ENCODE peak calls at places on chromosome 9, in nine cellular contexts. One of them, this sample, is unnamed.

GRCh38 chr9:21323091-21323490 is 12.1 kb downstream of the KLHL9 start:
- DNase-seq in brain microvascular endothelial cell: no peak
- DNase-seq in PC-3: no peak
- DNase-seq in H9: no peak
- DNase-seq in stimulated activated CD8-positive, alpha-beta memory T cell treated with anti-CD3 and anti-CD28 coated beads, Interleukin-4, amount 100 ng/mL, for 4 hours: no peak
- DNase-seq in renal cortical epithelial cell: no peak
- DNase-seq in fibroblast of pulmonary artery: no peak
- DNase-seq in lung microvascular endothelial cell: no peak
- DNase-seq in activated T-cell treated with anti-CD3 and anti-CD28 coated beads for 1 hour: no peak
- DNase-seq in this sample: no peak

GRCh38 chr9:123440256-123440655 is 84.3 kb downstream of the CRB2 start:
- DNase-seq in brain microvascular endothelial cell: no peak
- DNase-seq in PC-3: no peak
- DNase-seq in H9: peak
- DNase-seq in stimulated activated CD8-positive, alpha-beta memory T cell treated with anti-CD3 and anti-CD28 coated beads, Interleukin-4, amount 100 ng/mL, for 4 hours: no peak
- DNase-seq in renal cortical epithelial cell: no peak
- DNase-seq in fibroblast of pulmonary artery: no peak
- DNase-seq in lung microvascular endothelial cell: no peak
- DNase-seq in activated T-cell treated with anti-CD3 and anti-CD28 coated beads for 1 hour: no peak
- DNase-seq in this sample: no peak

GRCh38 chr9:33818167-33818831 is 1.3 kb downstream of the UBE2R2 start:
- DNase-seq in brain microvascular endothelial cell: no peak
- DNase-seq in PC-3: peak
- DNase-seq in H9: no peak
- DNase-seq in stimulated activated CD8-positive, alpha-beta memory T cell treated with anti-CD3 and anti-CD28 coated beads, Interleukin-4, amount 100 ng/mL, for 4 hours: no peak
- DNase-seq in renal cortical epithelial cell: no peak
- DNase-seq in fibroblast of pulmonary artery: no peak
- DNase-seq in lung microvascular endothelial cell: peak
- DNase-seq in activated T-cell treated with anti-CD3 and anti-CD28 coated beads for 1 hour: no peak
- DNase-seq in this sample: no peak

GRCh38 chr9:20662156-20662555 is 21.9 kb upstream of the FOCAD start:
- DNase-seq in brain microvascular endothelial cell: no peak
- DNase-seq in PC-3: no peak
- DNase-seq in H9: no peak
- DNase-seq in stimulated activated CD8-positive, alpha-beta memory T cell treated with anti-CD3 and anti-CD28 coated beads, Interleukin-4, amount 100 ng/mL, for 4 hours: no peak
- DNase-seq in renal cortical epithelial cell: no peak
- DNase-seq in fibroblast of pulmonary artery: no peak
- DNase-seq in lung microvascular endothelial cell: no peak
- DNase-seq in activated T-cell treated with anti-CD3 and anti-CD28 coated beads for 1 hour: no peak
- DNase-seq in this sample: no peak

GRCh38 chr9:21681641-21682040 is 120.8 kb upstream of the MTAP start:
- DNase-seq in brain microvascular endothelial cell: peak
- DNase-seq in PC-3: peak
- DNase-seq in H9: no peak
- DNase-seq in stimulated activated CD8-positive, alpha-beta memory T cell treated with anti-CD3 and anti-CD28 coated beads, Interleukin-4, amount 100 ng/mL, for 4 hours: no peak
- DNase-seq in renal cortical epithelial cell: peak
- DNase-seq in fibroblast of pulmonary artery: peak
- DNase-seq in lung microvascular endothelial cell: no peak
- DNase-seq in activated T-cell treated with anti-CD3 and anti-CD28 coated beads for 1 hour: no peak
- DNase-seq in this sample: no peak

GRCh38 chr9:79489241-79490000 is 82.3 kb upstream of the TLE4 start:
- DNase-seq in brain microvascular endothelial cell: peak
- DNase-seq in PC-3: peak
- DNase-seq in H9: no peak
- DNase-seq in stimulated activated CD8-positive, alpha-beta memory T cell treated with anti-CD3 and anti-CD28 coated beads, Interleukin-4, amount 100 ng/mL, for 4 hours: no peak
- DNase-seq in renal cortical epithelial cell: peak
- DNase-seq in fibroblast of pulmonary artery: peak
- DNase-seq in lung microvascular endothelial cell: no peak
- DNase-seq in activated T-cell treated with anti-CD3 and anti-CD28 coated beads for 1 hour: no peak
- DNase-seq in this sample: peak

GRCh38 chr9:20732118-20732517 is 48.1 kb downstream of the FOCAD start:
- DNase-seq in brain microvascular endothelial cell: peak
- DNase-seq in PC-3: peak
- DNase-seq in H9: no peak
- DNase-seq in stimulated activated CD8-positive, alpha-beta memory T cell treated with anti-CD3 and anti-CD28 coated beads, Interleukin-4, amount 100 ng/mL, for 4 hours: no peak
- DNase-seq in renal cortical epithelial cell: peak
- DNase-seq in fibroblast of pulmonary artery: peak
- DNase-seq in lung microvascular endothelial cell: peak
- DNase-seq in activated T-cell treated with anti-CD3 and anti-CD28 coated beads for 1 hour: no peak
- DNase-seq in this sample: no peak

GRCh38 chr9:88075966-88076285 is 62.3 kb downstream of the SPATA31C2 start:
- DNase-seq in brain microvascular endothelial cell: peak
- DNase-seq in PC-3: no peak
- DNase-seq in H9: no peak
- DNase-seq in stimulated activated CD8-positive, alpha-beta memory T cell treated with anti-CD3 and anti-CD28 coated beads, Interleukin-4, amount 100 ng/mL, for 4 hours: no peak
- DNase-seq in renal cortical epithelial cell: peak
- DNase-seq in fibroblast of pulmonary artery: peak
- DNase-seq in lung microvascular endothelial cell: no peak
- DNase-seq in activated T-cell treated with anti-CD3 and anti-CD28 coated beads for 1 hour: no peak
- DNase-seq in this sample: peak

GRCh38 chr9:110623462-110624025 is 44.0 kb upstream of the SVEP1 start:
- DNase-seq in brain microvascular endothelial cell: peak
- DNase-seq in PC-3: peak
- DNase-seq in H9: no peak
- DNase-seq in stimulated activated CD8-positive, alpha-beta memory T cell treated with anti-CD3 and anti-CD28 coated beads, Interleukin-4, amount 100 ng/mL, for 4 hours: no peak
- DNase-seq in renal cortical epithelial cell: peak
- DNase-seq in fibroblast of pulmonary artery: peak
- DNase-seq in lung microvascular endothelial cell: peak
- DNase-seq in activated T-cell treated with anti-CD3 and anti-CD28 coated beads for 1 hour: no peak
- DNase-seq in this sample: peak

GRCh38 chr9:137982132-137982666 is 104.6 kb downstream of the CACNA1B start:
- DNase-seq in brain microvascular endothelial cell: no peak
- DNase-seq in PC-3: peak
- DNase-seq in H9: no peak
- DNase-seq in stimulated activated CD8-positive, alpha-beta memory T cell treated with anti-CD3 and anti-CD28 coated beads, Interleukin-4, amount 100 ng/mL, for 4 hours: no peak
- DNase-seq in renal cortical epithelial cell: no peak
- DNase-seq in fibroblast of pulmonary artery: no peak
- DNase-seq in lung microvascular endothelial cell: no peak
- DNase-seq in activated T-cell treated with anti-CD3 and anti-CD28 coated beads for 1 hour: no peak
- DNase-seq in this sample: no peak

GRCh38 chr9:5762421-5762820 is 70.5 kb downstream of the ERMP1 start:
- DNase-seq in brain microvascular endothelial cell: no peak
- DNase-seq in PC-3: peak
- DNase-seq in H9: no peak
- DNase-seq in stimulated activated CD8-positive, alpha-beta memory T cell treated with anti-CD3 and anti-CD28 coated beads, Interleukin-4, amount 100 ng/mL, for 4 hours: no peak
- DNase-seq in renal cortical epithelial cell: no peak
- DNase-seq in fibroblast of pulmonary artery: no peak
- DNase-seq in lung microvascular endothelial cell: no peak
- DNase-seq in activated T-cell treated with anti-CD3 and anti-CD28 coated beads for 1 hour: no peak
- DNase-seq in this sample: no peak

GRCh38 chr9:100267211-100267610 is 85.5 kb downstream of the TEX10 start:
- DNase-seq in brain microvascular endothelial cell: no peak
- DNase-seq in PC-3: no peak
- DNase-seq in H9: no peak
- DNase-seq in stimulated activated CD8-positive, alpha-beta memory T cell treated with anti-CD3 and anti-CD28 coated beads, Interleukin-4, amount 100 ng/mL, for 4 hours: no peak
- DNase-seq in renal cortical epithelial cell: no peak
- DNase-seq in fibroblast of pulmonary artery: no peak
- DNase-seq in lung microvascular endothelial cell: no peak
- DNase-seq in activated T-cell treated with anti-CD3 and anti-CD28 coated beads for 1 hour: no peak
- DNase-seq in this sample: no peak

GRCh38 chr9:88776717-88777497 is 214.4 kb upstream of the S1PR3 start:
- DNase-seq in brain microvascular endothelial cell: peak
- DNase-seq in PC-3: peak
- DNase-seq in H9: no peak
- DNase-seq in stimulated activated CD8-positive, alpha-beta memory T cell treated with anti-CD3 and anti-CD28 coated beads, Interleukin-4, amount 100 ng/mL, for 4 hours: no peak
- DNase-seq in renal cortical epithelial cell: peak
- DNase-seq in fibroblast of pulmonary artery: peak
- DNase-seq in lung microvascular endothelial cell: peak
- DNase-seq in activated T-cell treated with anti-CD3 and anti-CD28 coated beads for 1 hour: no peak
- DNase-seq in this sample: no peak

GRCh38 chr9:126494746-126495145 is 119.0 kb upstream of the LMX1B start:
- DNase-seq in brain microvascular endothelial cell: no peak
- DNase-seq in PC-3: no peak
- DNase-seq in H9: no peak
- DNase-seq in stimulated activated CD8-positive, alpha-beta memory T cell treated with anti-CD3 and anti-CD28 coated beads, Interleukin-4, amount 100 ng/mL, for 4 hours: no peak
- DNase-seq in renal cortical epithelial cell: no peak
- DNase-seq in fibroblast of pulmonary artery: no peak
- DNase-seq in lung microvascular endothelial cell: no peak
- DNase-seq in activated T-cell treated with anti-CD3 and anti-CD28 coated beads for 1 hour: no peak
- DNase-seq in this sample: no peak

GRCh38 chr9:129523953-129524847 is 96.7 kb downstream of the C9orf50 start:
- DNase-seq in brain microvascular endothelial cell: no peak
- DNase-seq in PC-3: no peak
- DNase-seq in H9: no peak
- DNase-seq in stimulated activated CD8-positive, alpha-beta memory T cell treated with anti-CD3 and anti-CD28 coated beads, Interleukin-4, amount 100 ng/mL, for 4 hours: no peak
- DNase-seq in renal cortical epithelial cell: no peak
- DNase-seq in fibroblast of pulmonary artery: no peak
- DNase-seq in lung microvascular endothelial cell: no peak
- DNase-seq in activated T-cell treated with anti-CD3 and anti-CD28 coated beads for 1 hour: no peak
- DNase-seq in this sample: no peak

GRCh38 chr9:29882767-29883166 is 2309.5 kb upstream of the C9orf72 start:
- DNase-seq in brain microvascular endothelial cell: no peak
- DNase-seq in PC-3: no peak
- DNase-seq in H9: no peak
- DNase-seq in stimulated activated CD8-positive, alpha-beta memory T cell treated with anti-CD3 and anti-CD28 coated beads, Interleukin-4, amount 100 ng/mL, for 4 hours: no peak
- DNase-seq in renal cortical epithelial cell: no peak
- DNase-seq in fibroblast of pulmonary artery: no peak
- DNase-seq in lung microvascular endothelial cell: no peak
- DNase-seq in activated T-cell treated with anti-CD3 and anti-CD28 coated beads for 1 hour: no peak
- DNase-seq in this sample: no peak

GRCh38 chr9:13279284-13280162 is at the start of gene MPDZ:
- DNase-seq in brain microvascular endothelial cell: peak
- DNase-seq in PC-3: peak
- DNase-seq in H9: peak
- DNase-seq in stimulated activated CD8-positive, alpha-beta memory T cell treated with anti-CD3 and anti-CD28 coated beads, Interleukin-4, amount 100 ng/mL, for 4 hours: no peak
- DNase-seq in renal cortical epithelial cell: no peak
- DNase-seq in fibroblast of pulmonary artery: peak
- DNase-seq in lung microvascular endothelial cell: peak
- DNase-seq in activated T-cell treated with anti-CD3 and anti-CD28 coated beads for 1 hour: no peak
- DNase-seq in this sample: peak

GRCh38 chr9:556675-557074 is 284.8 kb upstream of the DMRT1 start:
- DNase-seq in brain microvascular endothelial cell: no peak
- DNase-seq in PC-3: no peak
- DNase-seq in H9: no peak
- DNase-seq in stimulated activated CD8-positive, alpha-beta memory T cell treated with anti-CD3 and anti-CD28 coated beads, Interleukin-4, amount 100 ng/mL, for 4 hours: no peak
- DNase-seq in renal cortical epithelial cell: no peak
- DNase-seq in fibroblast of pulmonary artery: no peak
- DNase-seq in lung microvascular endothelial cell: no peak
- DNase-seq in activated T-cell treated with anti-CD3 and anti-CD28 coated beads for 1 hour: no peak
- DNase-seq in this sample: no peak

GRCh38 chr9:128342971-128343680 is 2.8 kb downstream of the SLC27A4 start:
- DNase-seq in brain microvascular endothelial cell: no peak
- DNase-seq in PC-3: no peak
- DNase-seq in H9: no peak
- DNase-seq in stimulated activated CD8-positive, alpha-beta memory T cell treated with anti-CD3 and anti-CD28 coated beads, Interleukin-4, amount 100 ng/mL, for 4 hours: no peak
- DNase-seq in renal cortical epithelial cell: no peak
- DNase-seq in fibroblast of pulmonary artery: no peak
- DNase-seq in lung microvascular endothelial cell: no peak
- DNase-seq in activated T-cell treated with anti-CD3 and anti-CD28 coated beads for 1 hour: no peak
- DNase-seq in this sample: no peak

GRCh38 chr9:129242191-129242953 is 64.3 kb upstream of the IER5L start:
- DNase-seq in brain microvascular endothelial cell: no peak
- DNase-seq in PC-3: no peak
- DNase-seq in H9: no peak
- DNase-seq in stimulated activated CD8-positive, alpha-beta memory T cell treated with anti-CD3 and anti-CD28 coated beads, Interleukin-4, amount 100 ng/mL, for 4 hours: no peak
- DNase-seq in renal cortical epithelial cell: no peak
- DNase-seq in fibroblast of pulmonary artery: no peak
- DNase-seq in lung microvascular endothelial cell: no peak
- DNase-seq in activated T-cell treated with anti-CD3 and anti-CD28 coated beads for 1 hour: no peak
- DNase-seq in this sample: no peak

GRCh38 chr9:26175264-26175663 is 497.0 kb upstream of the TUSC1 start:
- DNase-seq in brain microvascular endothelial cell: no peak
- DNase-seq in PC-3: peak
- DNase-seq in H9: no peak
- DNase-seq in stimulated activated CD8-positive, alpha-beta memory T cell treated with anti-CD3 and anti-CD28 coated beads, Interleukin-4, amount 100 ng/mL, for 4 hours: no peak
- DNase-seq in renal cortical epithelial cell: no peak
- DNase-seq in fibroblast of pulmonary artery: no peak
- DNase-seq in lung microvascular endothelial cell: no peak
- DNase-seq in activated T-cell treated with anti-CD3 and anti-CD28 coated beads for 1 hour: no peak
- DNase-seq in this sample: no peak

GRCh38 chr9:80320480-80320879 is 748.7 kb downstream of the TLE4 start:
- DNase-seq in brain microvascular endothelial cell: peak
- DNase-seq in PC-3: no peak
- DNase-seq in H9: no peak
- DNase-seq in stimulated activated CD8-positive, alpha-beta memory T cell treated with anti-CD3 and anti-CD28 coated beads, Interleukin-4, amount 100 ng/mL, for 4 hours: no peak
- DNase-seq in renal cortical epithelial cell: no peak
- DNase-seq in fibroblast of pulmonary artery: peak
- DNase-seq in lung microvascular endothelial cell: no peak
- DNase-seq in activated T-cell treated with anti-CD3 and anti-CD28 coated beads for 1 hour: no peak
- DNase-seq in this sample: no peak

GRCh38 chr9:89986190-89986589 is 381.4 kb downstream of the GADD45G start:
- DNase-seq in brain microvascular endothelial cell: no peak
- DNase-seq in PC-3: no peak
- DNase-seq in H9: no peak
- DNase-seq in stimulated activated CD8-positive, alpha-beta memory T cell treated with anti-CD3 and anti-CD28 coated beads, Interleukin-4, amount 100 ng/mL, for 4 hours: no peak
- DNase-seq in renal cortical epithelial cell: no peak
- DNase-seq in fibroblast of pulmonary artery: no peak
- DNase-seq in lung microvascular endothelial cell: no peak
- DNase-seq in activated T-cell treated with anti-CD3 and anti-CD28 coated beads for 1 hour: no peak
- DNase-seq in this sample: no peak

GRCh38 chr9:128275198-128276007 is at the start of gene GOLGA2:
- DNase-seq in brain microvascular endothelial cell: peak
- DNase-seq in PC-3: no peak
- DNase-seq in H9: peak
- DNase-seq in stimulated activated CD8-positive, alpha-beta memory T cell treated with anti-CD3 and anti-CD28 coated beads, Interleukin-4, amount 100 ng/mL, for 4 hours: no peak
- DNase-seq in renal cortical epithelial cell: peak
- DNase-seq in fibroblast of pulmonary artery: peak
- DNase-seq in lung microvascular endothelial cell: peak
- DNase-seq in activated T-cell treated with anti-CD3 and anti-CD28 coated beads for 1 hour: no peak
- DNase-seq in this sample: no peak

GRCh38 chr9:109574061-109574882 is 76.2 kb upstream of the PTPN3 start:
- DNase-seq in brain microvascular endothelial cell: peak
- DNase-seq in PC-3: peak
- DNase-seq in H9: no peak
- DNase-seq in stimulated activated CD8-positive, alpha-beta memory T cell treated with anti-CD3 and anti-CD28 coated beads, Interleukin-4, amount 100 ng/mL, for 4 hours: no peak
- DNase-seq in renal cortical epithelial cell: peak
- DNase-seq in fibroblast of pulmonary artery: peak
- DNase-seq in lung microvascular endothelial cell: peak
- DNase-seq in activated T-cell treated with anti-CD3 and anti-CD28 coated beads for 1 hour: no peak
- DNase-seq in this sample: peak

GRCh38 chr9:6805532-6805931 is 47.8 kb downstream of the KDM4C start:
- DNase-seq in brain microvascular endothelial cell: peak
- DNase-seq in PC-3: no peak
- DNase-seq in H9: no peak
- DNase-seq in stimulated activated CD8-positive, alpha-beta memory T cell treated with anti-CD3 and anti-CD28 coated beads, Interleukin-4, amount 100 ng/mL, for 4 hours: no peak
- DNase-seq in renal cortical epithelial cell: peak
- DNase-seq in fibroblast of pulmonary artery: peak
- DNase-seq in lung microvascular endothelial cell: peak
- DNase-seq in activated T-cell treated with anti-CD3 and anti-CD28 coated beads for 1 hour: no peak
- DNase-seq in this sample: peak

GRCh38 chr9:135574943-135575342 is 13.4 kb downstream of the PAEP start:
- DNase-seq in brain microvascular endothelial cell: no peak
- DNase-seq in PC-3: no peak
- DNase-seq in H9: no peak
- DNase-seq in stimulated activated CD8-positive, alpha-beta memory T cell treated with anti-CD3 and anti-CD28 coated beads, Interleukin-4, amount 100 ng/mL, for 4 hours: no peak
- DNase-seq in renal cortical epithelial cell: no peak
- DNase-seq in fibroblast of pulmonary artery: no peak
- DNase-seq in lung microvascular endothelial cell: no peak
- DNase-seq in activated T-cell treated with anti-CD3 and anti-CD28 coated beads for 1 hour: no peak
- DNase-seq in this sample: no peak

GRCh38 chr9:117835798-117836197 is 131.6 kb downstream of the TLR4 start:
- DNase-seq in brain microvascular endothelial cell: no peak
- DNase-seq in PC-3: no peak
- DNase-seq in H9: no peak
- DNase-seq in stimulated activated CD8-positive, alpha-beta memory T cell treated with anti-CD3 and anti-CD28 coated beads, Interleukin-4, amount 100 ng/mL, for 4 hours: no peak
- DNase-seq in renal cortical epithelial cell: no peak
- DNase-seq in fibroblast of pulmonary artery: no peak
- DNase-seq in lung microvascular endothelial cell: no peak
- DNase-seq in activated T-cell treated with anti-CD3 and anti-CD28 coated beads for 1 hour: no peak
- DNase-seq in this sample: no peak

GRCh38 chr9:134592018-134592818 is 49.4 kb upstream of the COL5A1 start:
- DNase-seq in brain microvascular endothelial cell: peak
- DNase-seq in PC-3: no peak
- DNase-seq in H9: no peak
- DNase-seq in stimulated activated CD8-positive, alpha-beta memory T cell treated with anti-CD3 and anti-CD28 coated beads, Interleukin-4, amount 100 ng/mL, for 4 hours: no peak
- DNase-seq in renal cortical epithelial cell: no peak
- DNase-seq in fibroblast of pulmonary artery: peak
- DNase-seq in lung microvascular endothelial cell: no peak
- DNase-seq in activated T-cell treated with anti-CD3 and anti-CD28 coated beads for 1 hour: no peak
- DNase-seq in this sample: no peak

GRCh38 chr9:91639054-91639453 is 215.4 kb upstream of the NFIL3 start:
- DNase-seq in brain microvascular endothelial cell: no peak
- DNase-seq in PC-3: no peak
- DNase-seq in H9: no peak
- DNase-seq in stimulated activated CD8-positive, alpha-beta memory T cell treated with anti-CD3 and anti-CD28 coated beads, Interleukin-4, amount 100 ng/mL, for 4 hours: no peak
- DNase-seq in renal cortical epithelial cell: no peak
- DNase-seq in fibroblast of pulmonary artery: no peak
- DNase-seq in lung microvascular endothelial cell: no peak
- DNase-seq in activated T-cell treated with anti-CD3 and anti-CD28 coated beads for 1 hour: no peak
- DNase-seq in this sample: no peak

GRCh38 chr9:98993570-98993945 is 49.9 kb downstream of the COL15A1 start:
- DNase-seq in brain microvascular endothelial cell: peak
- DNase-seq in PC-3: no peak
- DNase-seq in H9: peak
- DNase-seq in stimulated activated CD8-positive, alpha-beta memory T cell treated with anti-CD3 and anti-CD28 coated beads, Interleukin-4, amount 100 ng/mL, for 4 hours: no peak
- DNase-seq in renal cortical epithelial cell: peak
- DNase-seq in fibroblast of pulmonary artery: no peak
- DNase-seq in lung microvascular endothelial cell: no peak
- DNase-seq in activated T-cell treated with anti-CD3 and anti-CD28 coated beads for 1 hour: no peak
- DNase-seq in this sample: no peak